ENCODE peak calls at places on chromosomes 12 and 14, in four cellular contexts. A is fibroblast of mammary gland, R is GM20000, C is WTC11. E is an unnamed sample.

GRCh38 chr14:52272375-52272774 is 4.9 kb downstream of the PTGDR start:
- DNase-seq in C (peak; percentile 25), A (peak; percentile 64), R (peak; percentile 53), E (no peak)

GRCh38 chr12:104750061-104750460 is 208.0 kb downstream of the SLC41A2 start:
- DNase-seq in A (peak; percentile 66), C (no peak), R (peak; percentile 36), E (no peak)

GRCh38 chr14:79542121-79542520 is 669.2 kb downstream of the DIO2 start:
- DNase-seq in C (no peak), A (no peak), R (no peak), E (no peak)

GRCh38 chr14:50602035-50602434 is 42.1 kb downstream of the ATL1 start:
- DNase-seq in C (no peak), R (no peak), A (no peak), E (no peak)

GRCh38 chr12:114685320-114685781 is 1.4 kb upstream of the TBX3 start:
- DNase-seq in C (no peak), A (no peak), R (no peak), E (no peak)

GRCh38 chr12:10584415-10584814 is 29.0 kb downstream of the MAGOHB start:
- DNase-seq in R (no peak), C (no peak), A (peak; percentile 67), E (no peak)

GRCh38 chr14:55271572-55272414 is 572 bp downstream of the FBXO34 start:
- DNase-seq in R (peak; percentile 86), C (peak; percentile 57), A (peak; percentile 81), E (peak; percentile 53)

GRCh38 chr12:6570264-6570887 is 2.3 kb upstream of the NOP2 start:
- DNase-seq in A (peak; percentile 42), C (peak; percentile 86), R (peak; percentile 53), E (peak; percentile 61)

GRCh38 chr12:51913071-51914033 is 6.0 kb downstream of the ACVRL1 start:
- DNase-seq in A (no peak), C (peak; percentile 71), R (no peak), E (no peak)

GRCh38 chr14:55807992-55808391 is 228.0 kb downstream of the KTN1 start:
- DNase-seq in A (no peak), R (no peak), C (no peak), E (no peak)

GRCh38 chr12:132490481-132491348 is 764 bp downstream of the FBRSL1 start:
- DNase-seq in C (no peak), A (peak; percentile 32), R (peak; percentile 71), E (no peak)

GRCh38 chr12:4789776-4790175 is 69.6 kb downstream of the GALNT8 start:
- DNase-seq in R (no peak), C (no peak), A (no peak), E (no peak)

GRCh38 chr12:71353607-71354006 is 86.0 kb upstream of the LGR5 start:
- DNase-seq in C (no peak), A (no peak), R (no peak), E (no peak)

GRCh38 chr12:58378038-58378437 is 436.7 kb downstream of the ATP23 start:
- DNase-seq in R (no peak), A (peak; percentile 33), C (no peak), E (no peak)

GRCh38 chr12:3041558-3042164 is 35.5 kb upstream of the TSPAN9 start:
- DNase-seq in R (peak; percentile 85), C (peak; percentile 76), A (peak; percentile 77), E (peak; percentile 54)
- TF ChIP-seq CTCF in R (peak; percentile 60), C (peak; percentile 62), A (peak; percentile 96), E (peak; percentile 84)

DNA sequence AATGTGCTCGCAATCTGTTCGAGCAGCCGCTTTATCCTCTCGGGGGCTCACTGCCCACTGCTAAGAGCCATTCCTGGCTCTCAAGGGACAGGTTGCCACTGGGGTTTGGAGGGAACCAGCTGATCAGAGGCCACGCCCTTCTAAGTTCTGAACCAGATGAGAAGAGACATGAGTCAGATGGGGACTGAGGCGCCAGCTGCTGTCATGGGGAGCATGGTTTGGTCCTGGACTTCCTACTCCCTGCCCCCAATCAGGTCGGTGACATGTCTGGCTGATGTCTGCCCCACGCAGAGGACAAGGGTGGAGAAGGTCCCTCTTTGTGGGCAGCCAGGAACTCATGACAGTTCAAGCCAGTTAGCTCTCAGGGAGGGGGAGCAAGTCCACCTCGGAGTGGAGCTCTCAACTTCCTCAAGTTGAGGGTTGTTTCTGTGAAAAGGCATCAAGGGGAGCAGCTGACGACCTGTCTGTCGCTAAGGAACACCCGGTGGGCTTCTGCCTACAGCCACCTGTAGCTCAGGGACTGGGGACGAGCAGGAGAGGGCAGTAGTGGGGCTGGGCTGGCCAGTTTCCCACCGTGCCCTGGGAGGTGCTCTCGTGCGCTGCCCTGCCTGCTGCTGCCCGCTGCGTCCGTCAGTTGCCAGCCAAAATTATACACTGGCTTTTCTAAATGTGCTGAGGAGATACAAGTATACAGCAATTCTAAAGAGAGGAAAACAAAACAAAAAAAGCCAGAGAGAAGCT is 20.4 kb downstream of the PSMC1 start:
- DNase-seq in R (no peak), C (peak; percentile 46), A (peak; percentile 45), E (no peak)
- TF ChIP-seq CTCF in R (no peak), C (no peak), A (no peak), E (no peak)

GRCh38 chr12:69096669-69097364 is 142.6 kb upstream of the CPSF6 start:
- DNase-seq in R (no peak), C (no peak), A (peak; percentile 18), E (no peak)

GRCh38 chr12:69095765-69096477 is 143.4 kb upstream of the CPSF6 start:
- DNase-seq in A (peak; percentile 31), R (no peak), C (no peak), E (no peak)

GRCh38 chr12:69099201-69099837 is 140.1 kb upstream of the CPSF6 start:
- DNase-seq in A (no peak), C (no peak), R (no peak), E (no peak)

GRCh38 chr12:69094606-69095216 is 144.7 kb upstream of the CPSF6 start:
- DNase-seq in A (no peak), R (no peak), C (no peak), E (no peak)

DNA sequence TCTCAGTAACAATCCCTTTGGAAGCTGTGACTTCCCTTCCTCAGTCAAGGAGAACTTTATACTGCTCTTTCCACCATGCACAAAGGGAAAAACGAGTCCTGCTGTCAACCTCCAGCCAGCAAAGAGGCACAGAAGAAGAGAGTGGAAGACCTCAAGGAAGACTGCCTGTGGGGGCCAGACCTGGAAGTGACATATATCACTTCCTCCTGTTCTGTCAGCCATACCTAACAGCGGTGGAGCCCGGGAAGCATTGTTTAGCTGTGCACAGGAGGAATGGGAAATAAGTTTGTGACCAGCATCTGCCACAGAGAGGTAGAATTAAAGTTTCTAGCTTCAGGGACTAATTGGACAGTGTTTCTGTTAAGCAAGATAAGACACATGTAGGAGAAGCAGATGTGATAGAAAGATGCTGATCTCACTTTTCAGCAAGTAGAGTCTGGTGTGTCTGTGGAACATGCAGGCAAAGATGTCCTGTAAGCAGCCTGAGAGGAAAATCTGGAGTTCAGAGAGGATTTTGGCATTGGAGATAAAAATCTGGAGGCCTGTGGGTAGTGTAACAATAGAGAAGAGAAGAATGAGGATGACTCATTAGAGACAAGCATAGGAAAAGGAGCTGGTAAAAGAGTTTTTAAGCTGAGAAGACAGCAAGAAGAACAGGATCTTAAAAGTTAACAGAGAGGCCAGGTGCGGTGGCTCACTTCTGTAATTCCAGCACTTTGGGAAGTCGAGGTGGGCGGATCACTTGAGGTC is 141.6 kb upstream of the CPSF6 start:
- DNase-seq in R (no peak), A (peak; percentile 51), C (no peak), E (no peak)
- TF ChIP-seq CTCF in R (no peak), A (no peak), C (no peak), E (no peak)

GRCh38 chr12:48813464-48814312 is 4.6 kb upstream of the CACNB3 start:
- DNase-seq in R (no peak), A (peak; percentile 36), C (peak; percentile 69), E (no peak)
- TF ChIP-seq CTCF in R (no peak), A (peak; percentile 9), C (no peak), E (no peak)

GRCh38 chr14:95980402-95980801 is 58.8 kb upstream of the C14orf132 start:
- DNase-seq in C (no peak), A (no peak), R (no peak), E (no peak)

GRCh38 chr14:95984206-95984605 is 55.0 kb upstream of the C14orf132 start:
- DNase-seq in R (no peak), A (no peak), C (no peak), E (no peak)

GRCh38 chr14:95981939-95982338 is 57.2 kb upstream of the C14orf132 start:
- DNase-seq in A (no peak), C (no peak), R (no peak), E (no peak)

GRCh38 chr14:95979339-95980042 is 59.7 kb upstream of the C14orf132 start:
- DNase-seq in A (no peak), R (no peak), C (peak; percentile 52), E (no peak)
- TF ChIP-seq CTCF in A (peak; percentile 3), R (no peak), C (no peak), E (peak; percentile 36)